ENCODE peak calls at places on chromosomes 3 and 15, in four cellular contexts. G is stomach, I is tibial nerve, E is heart left ventricle. N is an unnamed sample.

GRCh38 chr3:52532517-52532837 is 1.2 kb downstream of the NT5DC2 start:
- DNase-seq in I (no peak), E (no peak), G (peak; percentile 41), N (peak; percentile 63)

GRCh38 chr15:51714162-51714561 is 23.3 kb downstream of the LYSMD2 start:
- DNase-seq in G (no peak), E (no peak), I (no peak), N (no peak)

GRCh38 chr15:66153549-66154415 is 99.8 kb downstream of the MEGF11 start:
- DNase-seq in E (no peak), I (no peak), G (no peak), N (no peak)

GRCh38 chr15:74364936-74365618 is 2.4 kb downstream of the CYP11A1 start:
- DNase-seq in G (no peak), E (no peak), I (no peak), N (no peak)

GRCh38 chr3:24242012-24242698 is 252.5 kb downstream of the THRB start:
- DNase-seq in G (peak; percentile 31), E (no peak), I (no peak), N (peak; percentile 7)

GRCh38 chr3:60594025-60594424 is 657.2 kb downstream of the FHIT start:
- DNase-seq in I (peak; percentile 85), G (peak; percentile 64), E (peak; percentile 65), N (no peak)

GRCh38 chr3:173650596-173650995 is 253.1 kb downstream of the NLGN1 start:
- DNase-seq in G (no peak), I (no peak), E (no peak), N (no peak)

GRCh38 chr3:62556121-62556520 is 182.8 kb upstream of the FEZF2 start:
- DNase-seq in I (no peak), G (no peak), E (no peak), N (no peak)

GRCh38 chr3:123884258-123884831 is at the start of gene MYLK:
- DNase-seq in E (peak; percentile 84), G (peak; percentile 65), I (peak; percentile 16), N (peak; percentile 84)

GRCh38 chr15:88918738-88919137 is 5.6 kb upstream of the MFGE8 start:
- DNase-seq in I (peak; percentile 71), G (peak; percentile 45), E (no peak), N (no peak)

GRCh38 chr15:48498828-48499227 is 146.7 kb downstream of the FBN1 start:
- DNase-seq in G (no peak), I (no peak), E (no peak), N (no peak)

GRCh38 chr3:48555231-48555948 is 1.2 kb downstream of the PFKFB4 start:
- DNase-seq in I (no peak), G (no peak), E (no peak), N (no peak)

GRCh38 chr3:66220066-66220465 is 735 bp upstream of the SLC25A26 start:
- DNase-seq in E (no peak), I (no peak), G (no peak), N (no peak)

GRCh38 chr3:66215106-66215505 is 5.7 kb upstream of the SLC25A26 start:
- DNase-seq in E (no peak), G (no peak), I (no peak), N (no peak)

GRCh38 chr3:66224220-66224619 is 3.4 kb downstream of the SLC25A26 start:
- DNase-seq in I (no peak), E (no peak), G (no peak), N (no peak)

GRCh38 chr3:66220602-66221377 is at the start of gene SLC25A26:
- DNase-seq in I (peak; percentile 95), G (peak; percentile 97), E (peak; percentile 95), N (peak; percentile 85)
- TF ChIP-seq POLR2A in I (peak; percentile 36), G (peak; percentile 5), E (peak; percentile 21), N (peak; percentile 61)

DNA sequence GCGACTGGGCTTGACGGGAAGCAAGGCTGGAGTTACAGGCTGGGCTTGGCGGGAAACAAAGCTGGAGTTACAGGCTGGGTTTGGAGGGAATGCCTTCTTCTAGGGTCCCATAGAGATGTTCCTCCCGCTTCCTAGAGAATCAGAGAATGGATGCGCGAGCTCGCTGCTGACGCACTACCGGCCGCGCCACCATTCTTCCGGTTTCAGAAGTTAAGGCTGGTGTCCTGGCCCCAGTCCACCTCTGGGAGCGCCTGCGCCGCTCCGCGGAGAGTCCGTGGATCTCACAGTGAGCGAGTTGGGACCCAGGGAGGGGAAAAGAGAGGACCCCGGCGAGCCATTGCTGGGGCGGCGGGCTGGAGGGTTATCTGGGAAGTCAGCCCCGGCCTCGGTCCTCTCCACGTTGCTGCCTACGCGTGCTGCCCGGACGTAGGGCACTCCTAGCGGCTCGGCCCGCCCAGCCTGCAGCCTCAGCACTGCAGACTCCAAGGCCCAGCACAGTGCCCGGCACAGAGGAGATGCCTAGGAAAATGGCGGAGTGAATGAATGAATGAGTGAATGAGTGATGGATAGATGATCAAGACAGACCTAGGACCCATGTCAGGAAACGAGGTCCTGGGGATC is at the start of gene ZNF502:
- DNase-seq in G (peak; percentile 85), E (peak; percentile 90), I (peak; percentile 78), N (peak; percentile 49)
- TF ChIP-seq POLR2A in G (no peak), E (no peak), I (no peak), N (no peak)

GRCh38 chr15:99098991-99099390 is 5.9 kb upstream of the SYNM start:
- DNase-seq in I (no peak), E (no peak), G (no peak), N (no peak)

GRCh38 chr15:99102332-99103235 is 2.3 kb upstream of the SYNM start:
- DNase-seq in I (no peak), G (no peak), E (no peak), N (no peak)

GRCh38 chr15:99101501-99101900 is 3.4 kb upstream of the SYNM start:
- DNase-seq in E (no peak), G (no peak), I (no peak), N (no peak)

GRCh38 chr15:99099661-99100060 is 5.2 kb upstream of the SYNM start:
- DNase-seq in I (no peak), G (no peak), E (no peak), N (no peak)

GRCh38 chr15:99100245-99101173 is 4.4 kb upstream of the SYNM start:
- DNase-seq in E (peak; percentile 91), G (peak; percentile 82), I (peak; percentile 71), N (peak; percentile 65)
- TF ChIP-seq POLR2A in E (no peak), G (no peak), I (no peak), N (peak; percentile 18)

GRCh38 chr15:59373215-59373614 is 544 bp upstream of the MYO1E start:
- DNase-seq in I (no peak), G (no peak), E (no peak), N (no peak)

GRCh38 chr15:59376735-59377134 is 4.1 kb upstream of the MYO1E start:
- DNase-seq in E (no peak), I (no peak), G (no peak), N (no peak)

GRCh38 chr15:59369597-59369996 is 3.1 kb downstream of the MYO1E start:
- DNase-seq in I (no peak), G (no peak), E (no peak), N (no peak)

GRCh38 chr15:59371458-59372351 is 966 bp downstream of the MYO1E start:
- DNase-seq in E (peak; percentile 62), G (peak; percentile 70), I (peak; percentile 20), N (no peak)

DNA sequence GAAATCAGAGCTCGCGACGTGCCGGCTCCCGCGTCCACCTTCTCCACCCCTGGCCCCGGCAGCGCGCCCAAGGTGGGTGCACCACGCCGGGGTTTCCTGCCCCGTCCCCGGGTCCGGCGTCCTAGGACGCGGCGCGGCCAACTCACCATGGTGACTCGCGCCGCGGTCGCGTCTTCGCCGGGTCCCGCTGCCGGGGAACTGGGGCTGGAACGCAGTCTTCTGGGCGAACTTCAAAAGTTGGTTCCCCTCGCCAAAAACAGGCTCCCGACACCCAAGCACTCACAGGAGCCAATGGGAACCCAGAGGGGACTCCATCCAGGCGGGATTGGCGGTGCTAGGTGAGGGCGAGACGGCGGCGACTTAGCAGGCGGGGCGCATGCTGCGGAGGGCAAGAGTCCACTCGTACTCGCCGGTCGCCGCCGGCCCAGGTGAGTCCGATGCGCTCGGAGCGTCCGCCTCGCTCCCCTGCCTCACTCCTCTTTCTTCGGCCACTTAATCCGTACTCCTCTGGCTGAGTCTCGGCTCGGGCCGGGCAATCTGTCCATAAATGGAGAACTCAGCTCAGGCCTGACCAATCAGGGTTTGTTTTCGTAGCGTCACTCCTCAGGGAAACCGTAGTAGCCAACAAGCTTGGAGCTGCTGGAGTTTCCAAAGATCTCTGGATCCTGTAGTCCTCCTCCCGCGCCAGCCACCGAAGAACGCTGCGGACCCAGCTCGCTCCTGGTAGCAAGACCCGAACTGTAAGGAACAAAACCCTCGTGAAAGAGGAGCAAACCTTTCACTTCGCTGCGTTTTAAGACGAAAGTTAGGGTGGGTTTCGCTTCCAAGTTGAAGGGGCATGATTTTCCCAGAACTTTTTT is at the start of gene MYO1E:
- DNase-seq in G (peak; percentile 91), I (peak; percentile 88), E (peak; percentile 88), N (peak; percentile 88)
- TF ChIP-seq POLR2A in G (peak; percentile 78), I (peak; percentile 98), E (peak; percentile 96), N (peak; percentile 89)

GRCh38 chr3:105367406-105368213 is 901 bp downstream of the ALCAM start:
- DNase-seq in E (peak; percentile 78), G (peak; percentile 77), I (peak; percentile 38), N (no peak)
- TF ChIP-seq POLR2A in E (no peak), G (no peak), I (no peak), N (no peak)

GRCh38 chr3:49674491-49674983 is 386 bp downstream of the APEH start:
- DNase-seq in I (no peak), E (no peak), G (no peak), N (no peak)

GRCh38 chr3:49675912-49676311 is 1.8 kb downstream of the APEH start:
- DNase-seq in G (no peak), I (no peak), E (no peak), N (no peak)

GRCh38 chr3:49671291-49672288 is 2.6 kb upstream of the APEH start:
- DNase-seq in I (peak; percentile 32), E (no peak), G (peak; percentile 81), N (peak; percentile 77)

GRCh38 chr3:49673131-49673714 is 928 bp upstream of the APEH start:
- DNase-seq in I (no peak), G (no peak), E (no peak), N (no peak)

GRCh38 chr3:49673715-49674490 is at the start of gene APEH:
- DNase-seq in E (peak; percentile 97), I (peak; percentile 91), G (peak; percentile 98), N (peak; percentile 98)
- TF ChIP-seq POLR2A in E (peak; percentile 78), I (peak; percentile 62), G (peak; percentile 62), N (peak; percentile 83)

GRCh38 chr3:30535515-30535914 is 70.9 kb upstream of the TGFBR2 start:
- DNase-seq in E (no peak), I (no peak), G (no peak), N (no peak)
- TF ChIP-seq POLR2A in E (no peak), I (no peak), G (no peak), N (no peak)

DNA sequence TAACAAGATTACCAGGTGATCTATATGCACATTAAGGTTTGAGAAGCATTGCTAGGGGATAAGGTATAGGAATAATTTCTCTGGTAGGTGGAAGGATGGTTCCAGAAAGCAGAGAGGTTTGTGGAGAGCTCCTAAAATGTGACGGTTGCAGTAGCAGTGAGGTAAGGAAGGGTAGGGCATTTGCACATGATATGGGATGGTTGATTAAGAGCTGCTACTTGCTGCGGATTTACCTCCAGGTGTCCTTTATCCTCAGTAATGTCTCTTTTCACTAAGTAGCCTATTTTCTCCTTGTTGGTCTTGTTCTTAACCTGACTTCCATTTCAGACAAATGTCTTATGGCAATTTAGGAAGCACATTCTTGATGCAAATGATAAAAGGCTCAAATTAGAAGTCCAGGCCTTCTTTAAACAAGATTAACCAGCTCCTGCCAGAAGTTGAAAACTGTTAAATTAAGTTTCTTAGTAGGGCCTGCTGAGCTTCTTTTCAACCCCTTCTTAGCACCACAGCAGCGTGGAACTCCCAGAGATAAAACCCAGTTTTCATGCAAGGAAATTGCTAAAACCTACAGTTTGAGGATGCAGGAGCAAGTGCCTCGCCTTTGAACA is 231.1 kb upstream of the GADL1 start:
- DNase-seq in I (no peak), G (no peak), E (no peak), N (no peak)
- TF ChIP-seq POLR2A in I (no peak), G (no peak), E (no peak), N (no peak)